ENCODE peak calls at places on chromosome 10, in ten cellular contexts. R, N, Q, M, K, Z, J, E, D and L are unnamed samples.

GRCh38 chr10:68124718-68125117 is 15.4 kb downstream of the MYPN start:
- DNase-seq in Z (no peak), Q (no peak), M (no peak), E (no peak), N (no peak), D (no peak), K (no peak), J (no peak), R (no peak), L (no peak)

GRCh38 chr10:80199828-80200227 is 5.5 kb downstream of the ANXA11 start:
- DNase-seq in N (peak; percentile 52), Q (peak; percentile 63), M (no peak), R (no peak), D (no peak), E (peak; percentile 37), K (peak; percentile 78), Z (no peak), J (no peak), L (no peak)

GRCh38 chr10:42980553-42981357 is 96.1 kb upstream of the RET start:
- DNase-seq in M (no peak), R (no peak), N (no peak), Q (no peak), Z (no peak), E (no peak), J (no peak), K (no peak), D (no peak), L (no peak)

GRCh38 chr10:100531761-100532160 is 2.1 kb upstream of the NDUFB8 start:
- DNase-seq in Q (no peak), K (no peak), E (no peak), Z (no peak), M (no peak), N (no peak), D (peak; percentile 88), R (no peak), J (no peak), L (no peak)

GRCh38 chr10:99435986-99436633 is 5.7 kb upstream of the GOT1 start:
- DNase-seq in Z (no peak), J (peak; percentile 44), N (no peak), M (no peak), K (peak; percentile 58), E (no peak), Q (no peak), D (peak; percentile 69), R (no peak), L (peak; percentile 13)

GRCh38 chr10:58796242-58796641 is 283.6 kb downstream of the BICC1 start:
- DNase-seq in Q (no peak), R (no peak), D (no peak), Z (no peak), J (no peak), N (no peak), K (peak; percentile 40), E (no peak), M (peak; percentile 29), L (no peak)

GRCh38 chr10:58565256-58565655 is 52.6 kb downstream of the BICC1 start:
- DNase-seq in M (peak; percentile 58), N (no peak), E (no peak), D (no peak), R (no peak), J (no peak), Q (no peak), Z (no peak), K (no peak), L (no peak)

GRCh38 chr10:121062040-121062574 is 210.9 kb downstream of the WDR11 start:
- DNase-seq in Q (no peak), N (no peak), E (no peak), Z (no peak), M (no peak), D (no peak), K (no peak), R (no peak), J (no peak), L (no peak)

GRCh38 chr10:42475168-42476098 is 162.9 kb downstream of the ZNF33B start:
- DNase-seq in Z (peak; percentile 20), K (no peak), E (peak; percentile 5), R (no peak), D (no peak), N (no peak), J (peak; percentile 85), M (peak; percentile 79), Q (no peak), L (no peak)

GRCh38 chr10:114605155-114605797 is 52.8 kb downstream of the ABLIM1 start:
- DNase-seq in K (peak; percentile 47), Q (no peak), D (no peak), R (no peak), E (no peak), Z (no peak), J (no peak), M (no peak), N (no peak), L (no peak)

GRCh38 chr10:116241642-116242405 is 31.2 kb downstream of the GFRA1 start:
- DNase-seq in D (no peak), Z (no peak), N (no peak), K (no peak), Q (no peak), R (no peak), M (no peak), J (no peak), E (no peak), L (no peak)

GRCh38 chr10:79084012-79084971 is 15.5 kb downstream of the ZMIZ1 start:
- DNase-seq in R (peak; percentile 91), Q (peak; percentile 82), N (peak; percentile 91), Z (peak; percentile 94), M (no peak), D (peak; percentile 55), E (peak; percentile 92), K (peak; percentile 93), J (no peak), L (no peak)

GRCh38 chr10:116636976-116637375 is 16.2 kb downstream of the PNLIPRP2 start:
- DNase-seq in K (no peak), Q (no peak), D (no peak), M (no peak), N (no peak), R (no peak), J (no peak), Z (no peak), E (no peak), L (no peak)

DNA sequence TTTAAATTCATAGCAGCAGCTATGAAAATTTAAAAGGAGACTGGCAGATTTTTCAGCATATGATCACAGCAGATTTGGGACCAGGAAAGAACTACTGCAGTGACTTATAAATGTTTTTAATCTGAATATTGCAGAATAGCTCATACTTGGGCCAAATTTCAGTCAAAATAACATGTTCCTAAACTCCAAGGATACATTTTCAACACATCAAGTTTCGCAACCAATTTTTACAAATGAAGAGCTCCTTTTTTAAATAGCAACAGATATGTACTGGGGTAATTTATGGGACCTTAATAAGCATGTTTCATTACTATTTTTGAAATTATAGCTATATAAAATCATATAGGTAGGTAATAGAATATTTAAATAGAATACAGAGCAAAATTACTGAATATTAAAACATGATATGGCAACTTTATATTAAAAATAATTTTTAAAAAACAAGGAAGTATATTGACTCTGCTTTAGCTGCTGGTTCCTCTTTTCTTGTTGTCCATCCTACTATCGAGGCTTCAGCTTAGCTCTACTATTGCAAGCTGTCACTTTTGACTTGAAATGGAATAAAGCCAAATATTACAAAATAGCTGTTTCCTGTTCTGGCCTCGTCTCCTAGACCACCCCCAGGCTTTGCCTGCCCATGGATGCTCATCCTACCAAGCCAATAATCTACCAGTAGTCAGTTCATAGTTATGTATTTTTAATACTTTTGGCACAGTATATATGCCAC is 123.1 kb downstream of the NRBF2 start:
- DNase-seq in M (no peak), D (no peak), K (no peak), Q (no peak), N (no peak), Z (no peak), E (no peak), R (no peak), J (no peak), L (no peak)
- H3K36me3 ChIP-seq in M (peaks cover 17% of the 10 kb centered on the region), D (no peaks in the 10 kb centered on the region), K (peaks cover 2% of the 10 kb centered on the region), Q (peaks cover 25% of the 10 kb centered on the region), N (no peaks in the 10 kb centered on the region), Z (no peaks in the 10 kb centered on the region), E (no peaks in the 10 kb centered on the region), R (no peaks in the 10 kb centered on the region), J (no peaks in the 10 kb centered on the region), L (no peaks in the 10 kb centered on the region)

DNA sequence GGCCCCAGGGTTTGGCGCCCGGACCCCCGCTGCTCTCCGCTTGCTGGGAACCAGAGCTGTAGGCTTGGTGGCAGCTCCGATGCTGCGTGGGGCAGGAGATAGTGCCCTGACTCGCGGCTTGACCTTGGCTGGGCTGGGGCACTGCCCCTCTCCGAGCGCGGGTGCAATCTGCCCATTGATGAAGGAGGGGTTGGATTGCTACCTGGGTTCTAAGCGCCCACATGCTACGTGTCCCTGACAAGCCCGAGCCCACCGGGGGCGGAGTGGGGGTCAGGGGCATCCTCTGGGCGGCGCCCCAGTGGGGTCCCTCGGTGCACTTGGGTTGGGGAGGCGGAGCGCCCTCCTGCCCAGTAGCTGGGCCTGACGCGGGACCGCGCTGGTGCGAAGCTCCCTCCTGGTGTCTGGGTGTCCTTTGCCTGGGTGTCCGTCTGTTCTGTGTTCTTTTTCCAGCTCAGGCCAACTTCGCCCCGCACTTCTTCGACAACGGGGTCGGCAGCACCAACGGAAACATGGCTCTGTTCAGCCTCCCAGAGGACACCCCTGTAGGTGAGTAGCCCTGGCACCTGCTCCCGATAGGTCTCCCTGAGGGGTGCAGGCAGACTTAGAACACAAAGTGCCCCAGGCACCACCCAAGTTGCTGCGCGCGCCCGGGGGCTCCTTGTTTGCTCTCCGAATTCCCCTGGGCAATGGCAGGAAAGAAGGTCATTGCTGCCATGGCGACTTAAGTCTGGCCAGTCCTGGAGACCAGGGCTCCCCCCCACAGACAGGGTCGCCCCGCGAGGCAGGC is 900 bp downstream of the CDHR1 start:
- DNase-seq in Z (no peak), N (peak; percentile 19), Q (no peak), D (no peak), E (no peak), K (no peak), J (no peak), M (no peak), R (no peak), L (no peak)
- H3K4me3 ChIP-seq in Z (peak overlapping the region; percentile 61), N (peak overlapping the region; percentile 55), Q (no peak overlapping the region), D (peak overlapping the region; percentile 53), E (peak overlapping the region; percentile 29), K (peak overlapping the region; percentile 44), J (no peak overlapping the region), M (peak overlapping the region; percentile 43), R (peak overlapping the region; percentile 68), L (peak overlapping the region; percentile 52)

GRCh38 chr10:62394556-62395018 is 20.4 kb downstream of the ZNF365 start:
- DNase-seq in Z (no peak), M (no peak), N (no peak), R (no peak), D (no peak), E (no peak), Q (no peak), J (no peak), K (peak; percentile 14), L (no peak)
- TF ChIP-seq CTCF in Z (no peak), M (no peak), N (no peak), R (no peak), D (no peak), E (no peak), Q (no peak), J (no peak), K (no peak), L (no peak)

DNA sequence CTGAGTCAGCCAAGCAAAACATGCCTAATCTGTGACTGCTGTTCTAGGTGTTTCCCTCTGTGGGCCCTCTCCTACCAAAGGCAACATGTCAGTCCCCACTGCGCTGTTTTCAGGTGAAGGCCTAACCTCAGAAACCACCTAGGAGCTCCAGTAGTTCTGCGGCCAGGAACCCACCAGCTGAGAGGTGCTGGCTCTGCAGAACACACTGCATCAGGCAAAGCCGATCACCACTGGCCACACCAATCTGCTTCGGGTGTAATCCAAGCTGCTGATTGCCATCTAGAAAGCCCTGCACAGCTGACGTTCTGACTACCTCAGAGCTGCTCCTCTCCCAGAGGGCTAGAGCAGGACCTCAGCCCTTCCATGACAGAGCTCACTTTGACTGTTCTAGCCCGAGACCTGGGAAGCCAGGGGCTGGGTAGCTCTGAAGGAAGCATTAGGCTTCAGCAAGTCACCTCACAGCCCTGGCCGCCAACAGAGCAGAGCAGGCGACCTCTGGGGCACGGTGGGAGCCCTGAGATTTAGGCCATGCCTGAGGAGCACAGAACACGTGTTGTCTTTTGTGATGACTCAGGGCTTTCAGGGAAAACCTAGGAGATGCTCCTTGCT is 14.8 kb downstream of the CAMK2G start:
- DNase-seq in D (no peak), N (peak; percentile 34), Q (no peak), M (no peak), Z (no peak), K (no peak), R (no peak), J (no peak), E (no peak), L (no peak)
- H3K36me3 ChIP-seq in D (no peaks in the 10 kb centered on the region), N (peaks cover 13% of the 10 kb centered on the region), Q (peaks cover 67% of the 10 kb centered on the region), M (peaks cover 4% of the 10 kb centered on the region), Z (peaks cover 3% of the 10 kb centered on the region), K (peaks cover 12% of the 10 kb centered on the region), R (peaks cover 11% of the 10 kb centered on the region), J (peaks cover 12% of the 10 kb centered on the region), E (no peaks in the 10 kb centered on the region), L (peaks cover 8% of the 10 kb centered on the region)